ENCODE peak calls at places on chromosome 1, in eight cellular contexts. M is Karpas-422; Q is CD4-positive, CD25-positive, alpha-beta regulatory T cell; U is right cardiac atrium; D is small intestine; R is NT2/D1; C is stomach; Y is tibial nerve. K is an unnamed sample.

GRCh38 chr1:38246955-38247952 is 200.7 kb upstream of the POU3F1 start:
- DNase-seq in C (no peak), D (peak; percentile 84), M (no peak), Q (no peak), U (no peak), R (no peak), Y (no peak), K (no peak)

GRCh38 chr1:184840596-184840995 is 85.9 kb upstream of the EDEM3 start:
- DNase-seq in U (no peak), D (peak; percentile 69), M (no peak), Q (peak; percentile 28), R (no peak), C (no peak), Y (no peak), K (no peak)

GRCh38 chr1:244980605-244981004 is 116.3 kb upstream of the HNRNPU start:
- DNase-seq in M (no peak), Q (no peak), U (no peak), Y (no peak), D (no peak), C (no peak), R (no peak), K (no peak)

GRCh38 chr1:245888809-245889208 is 618.3 kb downstream of the SMYD3 start:
- DNase-seq in M (peak; percentile 74), D (peak; percentile 46), U (no peak), Q (no peak), R (peak; percentile 38), Y (no peak), C (no peak), K (no peak)

GRCh38 chr1:78275906-78276690 is 214.7 kb upstream of the PTGFR start:
- DNase-seq in R (no peak), D (no peak), U (no peak), Q (no peak), M (no peak), C (no peak), Y (no peak), K (no peak)

GRCh38 chr1:109627692-109628399 is 8.2 kb downstream of the AMPD2 start:
- DNase-seq in C (no peak), U (no peak), M (no peak), R (no peak), D (no peak), Q (no peak), Y (no peak), K (no peak)

GRCh38 chr1:240475832-240476231 is 136.1 kb downstream of the GREM2 start:
- DNase-seq in Y (no peak), C (no peak), D (no peak), M (no peak), Q (no peak), R (no peak), U (no peak), K (no peak)

GRCh38 chr1:162004441-162004950 is 19.2 kb downstream of the OLFML2B start:
- DNase-seq in R (no peak), M (no peak), Q (no peak), D (no peak), Y (no peak), U (no peak), C (no peak), K (no peak)

GRCh38 chr1:50430010-50430405 is 6.8 kb upstream of the DMRTA2 start:
- DNase-seq in R (no peak), C (no peak), Y (no peak), Q (no peak), D (no peak), U (no peak), M (no peak), K (no peak)

GRCh38 chr1:22643381-22643780 is at the start of gene C1QC:
- DNase-seq in Q (no peak), U (peak; percentile 45), M (no peak), C (no peak), D (no peak), Y (no peak), R (no peak), K (no peak)

GRCh38 chr1:42955311-42956063 is 3.2 kb downstream of the SLC2A1 start:
- DNase-seq in Q (no peak), Y (no peak), C (no peak), R (no peak), U (no peak), D (no peak), M (no peak), K (no peak)

GRCh38 chr1:93710499-93710898 is 28.9 kb upstream of the BCAR3 start:
- DNase-seq in C (no peak), D (peak; percentile 86), Q (no peak), U (no peak), R (no peak), M (no peak), Y (no peak), K (no peak)

GRCh38 chr1:67645495-67646144 is 39.4 kb upstream of the GADD45A start:
- DNase-seq in Y (peak; percentile 69), Q (no peak), D (peak; percentile 93), M (no peak), C (peak; percentile 71), U (peak; percentile 81), R (no peak), K (peak; percentile 9)

GRCh38 chr1:238985312-238985711 is 401.1 kb upstream of the CHRM3 start:
- DNase-seq in D (no peak), C (no peak), Y (no peak), M (no peak), Q (no peak), U (no peak), R (no peak), K (no peak)

GRCh38 chr1:181504294-181505115 is 21.2 kb downstream of the CACNA1E start:
- DNase-seq in Y (no peak), U (no peak), D (peak; percentile 23), C (no peak), R (peak; percentile 77), M (peak; percentile 85), Q (no peak), K (no peak)

DNA sequence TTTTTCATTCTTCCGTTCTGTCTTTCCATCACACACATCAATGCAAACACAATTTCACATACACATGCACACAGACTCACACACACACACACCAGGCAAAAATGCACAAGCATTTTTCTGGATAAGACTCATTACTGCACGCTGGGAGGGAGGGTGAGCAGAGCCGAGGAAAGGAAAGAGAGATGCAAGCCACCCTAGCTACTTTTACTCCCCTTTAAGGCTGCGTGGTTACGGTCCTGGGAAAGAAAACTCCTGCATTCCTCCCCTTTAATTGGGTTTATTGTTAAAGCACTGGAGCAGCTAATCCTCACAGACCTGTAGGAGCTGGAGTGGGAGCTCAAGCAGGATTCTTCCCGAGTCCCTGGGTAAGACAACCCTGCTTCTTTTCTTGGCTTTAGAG is at the start of gene CAMK1G:
- DNase-seq in Q (no peak), R (peak; percentile 63), U (no peak), C (no peak), M (no peak), Y (no peak), D (peak; percentile 15), K (peak; percentile 20)
- H3K4me3 ChIP-seq in Q (no peak within 1 kb of the TSS), R (peak within 1 kb of the TSS; percentile 57), U (no peak within 1 kb of the TSS), C (no peak within 1 kb of the TSS), M (no peak within 1 kb of the TSS), Y (peak within 1 kb of the TSS; percentile 18), D (no peak within 1 kb of the TSS), K (no peak within 1 kb of the TSS)

GRCh38 chr1:111696330-111696729 is 42.9 kb downstream of the INKA2 start:
- DNase-seq in U (no peak), R (no peak), Y (no peak), Q (no peak), D (no peak), C (no peak), M (no peak), K (no peak)

GRCh38 chr1:111695801-111696200 is 43.4 kb downstream of the INKA2 start:
- DNase-seq in U (no peak), C (no peak), R (no peak), D (no peak), M (no peak), Y (no peak), Q (no peak), K (no peak)

GRCh38 chr1:111702504-111703050 is 36.6 kb downstream of the INKA2 start:
- DNase-seq in M (no peak), R (no peak), C (no peak), Q (no peak), U (no peak), D (peak; percentile 37), Y (no peak), K (no peak)

GRCh38 chr1:111704240-111704639 is 35.0 kb downstream of the INKA2 start:
- DNase-seq in C (no peak), U (no peak), M (no peak), Y (no peak), D (no peak), Q (no peak), R (no peak), K (no peak)

GRCh38 chr1:111699268-111699667 is 39.9 kb downstream of the INKA2 start:
- DNase-seq in C (no peak), Y (no peak), M (no peak), R (no peak), U (no peak), Q (no peak), D (no peak), K (no peak)
- H3K4me1 ChIP-seq in C (peaks cover 16% of the 10 kb centered on the region), Y (no peaks in the 10 kb centered on the region), M (peaks cover 37% of the 10 kb centered on the region), R (no peaks in the 10 kb centered on the region), U (no peaks in the 10 kb centered on the region), Q (no peaks in the 10 kb centered on the region), D (no peaks in the 10 kb centered on the region), K (no peaks in the 10 kb centered on the region)

GRCh38 chr1:225746361-225747179 is 31.1 kb upstream of the SRP9 start:
- DNase-seq in R (peak; percentile 90), Y (no peak), M (no peak), Q (no peak), C (peak; percentile 75), U (peak; percentile 73), D (peak; percentile 95), K (peak; percentile 53)
- H3K4me3 ChIP-seq in R (no peak overlapping the region), Y (peak overlapping the region; percentile 54), M (no peak overlapping the region), Q (no peak overlapping the region), C (peak overlapping the region; percentile 42), U (peak overlapping the region; percentile 35), D (peak overlapping the region; percentile 48), K (peak overlapping the region; percentile 44)

GRCh38 chr1:15625224-15625917 is 8.1 kb downstream of the DDI2 start:
- DNase-seq in C (no peak), Q (no peak), R (no peak), U (no peak), D (no peak), M (no peak), Y (no peak), K (no peak)

GRCh38 chr1:15621975-15622374 is 4.7 kb downstream of the DDI2 start:
- DNase-seq in U (no peak), Q (no peak), Y (no peak), C (no peak), D (no peak), R (no peak), M (no peak), K (no peak)

GRCh38 chr1:15624315-15624714 is 7.1 kb downstream of the DDI2 start:
- DNase-seq in D (no peak), M (no peak), Q (no peak), Y (no peak), C (no peak), U (no peak), R (no peak), K (no peak)

GRCh38 chr1:15622707-15623373 is 5.6 kb downstream of the DDI2 start:
- DNase-seq in C (no peak), Y (no peak), M (no peak), Q (no peak), R (no peak), U (no peak), D (no peak), K (no peak)

DNA sequence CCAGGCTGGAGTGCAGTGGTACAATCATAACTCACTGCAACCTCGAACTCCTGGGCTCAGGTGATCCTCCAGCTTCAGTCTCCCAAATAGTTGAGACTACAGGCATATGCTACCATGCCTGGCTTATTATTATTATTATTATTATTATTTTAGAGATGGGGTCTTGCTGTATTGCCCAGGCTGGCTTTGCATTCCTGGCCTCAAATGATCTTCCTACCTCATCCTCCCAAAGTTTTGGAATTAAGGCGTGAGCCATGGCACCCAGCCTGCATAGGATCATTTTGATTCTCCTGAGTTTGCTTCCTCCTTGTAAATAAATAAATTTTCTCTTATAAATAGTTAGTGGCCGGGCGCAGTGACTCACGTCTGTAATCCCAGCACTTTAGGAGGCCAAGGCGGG is 6.2 kb downstream of the DDI2 start:
- DNase-seq in C (no peak), U (no peak), R (no peak), M (no peak), Y (no peak), Q (no peak), D (no peak), K (no peak)
- H3K4me1 ChIP-seq in C (peaks cover 96% of the 10 kb centered on the region), U (peaks cover 6% of the 10 kb centered on the region), R (no peaks in the 10 kb centered on the region), M (peaks cover 55% of the 10 kb centered on the region), Y (peaks cover 42% of the 10 kb centered on the region), Q (peaks cover 63% of the 10 kb centered on the region), D (peaks cover 3% of the 10 kb centered on the region), K (peaks cover 29% of the 10 kb centered on the region)

K was measured in thyroid gland.